ENCODE peak calls at places on chromosomes 16 and 17, in ten cellular contexts. E, A, L, J, K, O, S, F, N and Y are unnamed samples.

GRCh38 chr16:398551-399277 is 1.7 kb downstream of the NME4 start:
- DNase-seq in E (peak; percentile 86), A (no peak), L (no peak), J (no peak), K (no peak), O (no peak), S (no peak), F (no peak), N (no peak), Y (no peak)

GRCh38 chr17:16171613-16172012 is 43.7 kb downstream of the NCOR1 start:
- DNase-seq in E (no peak), A (no peak), L (no peak), J (no peak), K (no peak), O (peak; percentile 47), S (peak; percentile 73), F (no peak), N (peak; percentile 23), Y (no peak)

GRCh38 chr16:27499659-27500055 is 50.1 kb downstream of the GTF3C1 start:
- DNase-seq in E (no peak), A (no peak), L (no peak), J (no peak), K (no peak), O (no peak), S (no peak), F (no peak), N (no peak), Y (no peak)

GRCh38 chr17:6712058-6712853 is 913 bp downstream of the SLC13A5 start:
- DNase-seq in E (peak; percentile 94), A (no peak), L (no peak), J (no peak), K (no peak), O (no peak), S (peak; percentile 25), F (peak; percentile 44), N (peak; percentile 41), Y (no peak)

GRCh38 chr17:75531724-75532090 is 6.2 kb downstream of the LLGL2 start:
- DNase-seq in E (peak; percentile 51), A (no peak), L (no peak), J (no peak), K (no peak), O (no peak), S (no peak), F (no peak), N (peak; percentile 62), Y (no peak)

GRCh38 chr17:48462946-48463345 is 32.9 kb upstream of the SKAP1 start:
- DNase-seq in E (no peak), A (no peak), L (no peak), J (no peak), K (no peak), O (no peak), S (no peak), F (no peak), N (no peak), Y (no peak)

GRCh38 chr17:2962236-2962635 is 101.2 kb downstream of the OR1D5 start:
- DNase-seq in E (no peak), A (no peak), L (no peak), J (no peak), K (no peak), O (no peak), S (no peak), F (no peak), N (no peak), Y (no peak)

GRCh38 chr17:1724351-1724868 is at the start of gene WDR81:
- DNase-seq in E (peak; percentile 97), A (peak; percentile 95), L (peak; percentile 76), J (peak; percentile 95), K (no peak), O (peak; percentile 79), S (peak; percentile 88), F (peak; percentile 89), N (peak; percentile 83), Y (peak; percentile 75)

GRCh38 chr16:28101533-28101890 is 38.0 kb upstream of the GSG1L start:
- DNase-seq in E (no peak), A (no peak), L (no peak), J (no peak), K (no peak), O (no peak), S (no peak), F (no peak), N (no peak), Y (no peak)

GRCh38 chr16:11613381-11614303 is 26.9 kb upstream of the LITAF start:
- DNase-seq in E (no peak), A (peak; percentile 62), L (no peak), J (no peak), K (no peak), O (no peak), S (peak; percentile 56), F (no peak), N (peak; percentile 81), Y (no peak)

GRCh38 chr17:56173026-56173425 is 19.8 kb downstream of the ANKFN1 start:
- DNase-seq in E (no peak), A (no peak), L (no peak), J (no peak), K (no peak), O (no peak), S (no peak), F (no peak), N (no peak), Y (no peak)

GRCh38 chr16:1770328-1771071 is 843 bp downstream of the NME3 start:
- DNase-seq in E (peak; percentile 85), A (peak; percentile 76), L (no peak), J (peak; percentile 73), K (no peak), O (peak; percentile 47), S (no peak), F (peak; percentile 38), N (peak; percentile 48), Y (no peak)

GRCh38 chr16:7997966-7998365 is 592.3 kb downstream of the TMEM114 start:
- DNase-seq in E (no peak), A (no peak), L (no peak), J (no peak), K (no peak), O (no peak), S (no peak), F (no peak), N (no peak), Y (no peak)

GRCh38 chr17:80449194-80449929 is 27.0 kb downstream of the NPTX1 start:
- DNase-seq in E (no peak), A (no peak), L (no peak), J (no peak), K (no peak), O (no peak), S (no peak), F (no peak), N (no peak), Y (no peak)

DNA sequence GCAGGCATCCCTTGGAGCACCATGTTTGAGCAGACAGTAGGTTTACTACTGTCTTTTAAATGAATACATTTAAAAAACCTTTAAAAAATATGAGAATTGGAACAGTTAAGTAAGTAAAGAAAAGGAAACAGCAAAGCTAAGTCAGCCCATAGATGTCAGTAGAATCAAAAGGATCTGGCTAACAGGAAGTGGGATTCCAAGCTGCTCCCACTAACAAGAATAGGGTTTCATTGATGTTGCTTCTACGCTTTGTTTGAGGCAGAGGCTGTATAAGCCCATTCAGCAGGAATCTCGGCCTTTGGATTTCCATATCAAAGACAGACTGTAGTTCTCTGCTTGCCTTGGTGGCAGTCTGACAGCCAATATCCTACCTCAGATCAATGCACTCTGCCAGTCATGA is 122.9 kb upstream of the ELAC2 start:
- DNase-seq in E (peak; percentile 75), A (no peak), L (no peak), J (no peak), K (no peak), O (peak; percentile 24), S (peak; percentile 16), F (no peak), N (no peak), Y (peak; percentile 31)
- TF ChIP-seq CTCF in E (peak; percentile 46), A (no peak), L (no peak), J (no peak), K (peak; percentile 36), O (peak; percentile 30), S (peak; percentile 20), F (no peak), N (no peak), Y (no peak)

DNA sequence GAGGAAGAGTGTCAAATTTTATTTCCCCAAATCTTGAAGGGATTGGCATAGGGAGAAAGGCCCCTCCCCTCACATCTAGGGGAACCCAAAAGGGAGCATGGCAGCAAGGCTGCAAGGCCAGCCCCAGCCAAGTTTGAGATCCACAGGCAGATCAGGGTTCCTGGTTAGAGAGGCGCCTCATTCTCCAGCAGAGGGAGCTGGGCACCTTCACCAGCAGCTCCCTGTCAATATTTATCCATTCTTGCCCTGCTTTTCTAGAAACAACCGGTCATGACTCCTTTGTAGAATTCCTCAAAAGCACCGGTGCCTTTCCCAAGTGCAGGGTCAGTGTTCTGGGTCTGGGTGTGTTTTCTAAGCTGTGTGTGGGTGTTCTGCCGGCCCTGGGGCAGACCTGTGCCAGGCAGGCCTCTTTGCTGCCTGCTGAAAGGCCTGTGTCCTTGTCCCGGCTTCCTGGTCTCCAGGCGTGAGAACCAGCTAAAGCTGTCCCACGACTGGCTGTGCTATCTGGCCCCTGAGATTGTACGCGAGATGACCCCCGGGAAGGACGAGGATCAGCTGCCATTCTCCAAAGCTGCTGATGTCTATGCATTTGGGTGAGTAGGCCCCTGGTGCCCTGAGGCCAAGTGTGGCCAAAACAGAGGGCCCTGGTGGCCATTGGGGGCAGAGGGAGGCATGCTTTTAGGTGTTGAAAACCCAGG is 21.2 kb upstream of the LGALS9 start:
- DNase-seq in E (peak; percentile 85), A (no peak), L (no peak), J (no peak), K (no peak), O (peak; percentile 27), S (peak; percentile 72), F (peak; percentile 32), N (peak; percentile 62), Y (no peak)
- TF ChIP-seq CTCF in E (peak; percentile 79), A (peak; percentile 43), L (peak; percentile 24), J (peak; percentile 33), K (peak; percentile 57), O (peak; percentile 44), S (peak; percentile 82), F (peak; percentile 50), N (peak; percentile 75), Y (peak; percentile 54)

DNA sequence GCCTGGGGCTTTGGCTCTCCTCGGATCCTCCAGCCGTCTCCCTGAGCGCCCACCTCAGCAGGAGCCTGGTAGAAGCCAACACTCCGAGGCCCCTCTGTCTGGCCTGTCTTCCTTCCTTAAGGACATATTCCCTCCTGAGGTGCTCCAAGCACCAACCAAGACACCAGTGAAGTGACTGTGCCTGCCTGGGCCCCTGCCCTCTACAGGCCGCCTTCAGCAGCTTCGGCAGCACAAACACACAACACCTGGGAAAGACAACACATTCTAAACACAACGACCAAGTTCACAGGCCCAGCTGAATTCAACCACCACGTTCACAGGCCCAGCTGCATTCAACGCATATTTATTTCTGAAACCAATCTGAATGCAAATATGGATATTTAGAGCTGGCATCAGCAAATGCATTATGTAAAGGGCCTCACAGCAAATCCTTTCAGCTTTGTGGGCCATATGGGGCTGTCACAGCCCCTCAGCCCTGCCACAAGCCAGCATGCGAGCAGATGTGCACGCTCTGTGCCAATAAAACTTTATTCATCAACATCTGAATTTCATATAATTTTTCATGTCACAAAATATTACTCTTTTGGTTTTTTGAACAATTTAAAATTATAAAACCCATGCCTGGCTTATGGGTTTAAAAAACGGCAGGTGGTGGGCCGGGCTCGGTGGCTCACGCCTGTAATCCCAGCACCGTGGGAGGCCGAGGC is 12.2 kb downstream of the GALNS start:
- DNase-seq in E (peak; percentile 79), A (no peak), L (no peak), J (no peak), K (no peak), O (no peak), S (no peak), F (no peak), N (no peak), Y (no peak)
- TF ChIP-seq CTCF in E (peak; percentile 74), A (no peak), L (no peak), J (no peak), K (peak; percentile 5), O (no peak), S (peak; percentile 38), F (peak; percentile 18), N (no peak), Y (peak; percentile 19)

GRCh38 chr16:48911700-48912099 is 301.7 kb upstream of the N4BP1 start:
- DNase-seq in E (peak; percentile 58), A (no peak), L (no peak), J (no peak), K (no peak), O (peak; percentile 13), S (no peak), F (no peak), N (no peak), Y (no peak)
- TF ChIP-seq CTCF in E (peak; percentile 57), A (no peak), L (no peak), J (no peak), K (no peak), O (peak; percentile 44), S (no peak), F (peak; percentile 18), N (no peak), Y (no peak)